ENCODE peak calls at places on chromosomes 5 and 9, in eight cellular contexts. E is coronary artery; B is dorsolateral prefrontal cortex; Q is amniotic stem cell; D is HL-60; A is stimulated activated CD4-positive, alpha-beta T cell treated with anti-CD3 and anti-CD28 coated beads, Interleukin-4, amount 100 ng/mL, for 48 hours; F is tibial artery; K is endothelial cell of umbilical vein. M is an unnamed sample.

GRCh38 chr5:72599519-72600400 is 92.5 kb upstream of the ZNF366 start:
- DNase-seq in E (no peak), Q (no peak), D (no peak), A (no peak), B (no peak), F (no peak), K (peak), M (no peak)

GRCh38 chr5:137344723-137345322 is 154.3 kb downstream of the SPOCK1 start:
- DNase-seq in D (no peak), E (no peak), A (peak), F (peak), Q (peak), B (peak), K (peak), M (peak)

GRCh38 chr9:138096192-138096845 is 218.7 kb downstream of the CACNA1B start:
- DNase-seq in E (peak), A (no peak), D (no peak), B (peak), K (no peak), Q (no peak), F (peak), M (no peak)

GRCh38 chr9:136532799-136533774 is 12.8 kb downstream of the NOTCH1 start:
- DNase-seq in D (no peak), A (peak), B (no peak), K (no peak), Q (no peak), E (no peak), F (no peak), M (peak)

GRCh38 chr5:128271859-128272446 is 188.4 kb downstream of the SLC12A2 start:
- DNase-seq in A (no peak), D (no peak), B (no peak), F (no peak), Q (peak), E (no peak), K (peak), M (peak)

GRCh38 chr5:176891331-176891958 is 7.7 kb downstream of the HK3 start:
- DNase-seq in B (no peak), Q (no peak), D (no peak), E (peak), K (no peak), F (no peak), A (no peak), M (no peak)

GRCh38 chr9:99488109-99489042 is 266.3 kb downstream of the SEC61B start:
- DNase-seq in K (no peak), F (no peak), B (no peak), Q (no peak), D (no peak), E (no peak), A (no peak), M (no peak)

GRCh38 chr9:61665829-61666228 is 476.0 kb downstream of the SPATA31A7 start:
- DNase-seq in A (no peak), K (no peak), F (no peak), Q (no peak), E (peak), B (no peak), D (no peak), M (no peak)

GRCh38 chr9:128499920-128500319 is 4.6 kb upstream of the GLE1 start:
- DNase-seq in A (no peak), Q (no peak), D (no peak), F (peak), E (no peak), K (no peak), B (no peak), M (no peak)

GRCh38 chr9:89483592-89484474 is 14.1 kb downstream of the SEMA4D start:
- DNase-seq in B (no peak), Q (no peak), E (no peak), A (peak), D (no peak), F (no peak), K (no peak), M (no peak)

GRCh38 chr5:175747539-175748060 is 89.7 kb downstream of the HRH2 start:
- DNase-seq in A (no peak), B (no peak), K (no peak), F (no peak), Q (no peak), E (peak), D (no peak), M (no peak)

GRCh38 chr5:119220576-119221197 is 135.1 kb upstream of the TNFAIP8 start:
- DNase-seq in F (no peak), E (no peak), A (no peak), B (no peak), K (no peak), D (no peak), Q (no peak), M (no peak)

GRCh38 chr5:73757421-73757820 is 131.4 kb downstream of the ARHGEF28 start:
- DNase-seq in F (no peak), E (no peak), A (no peak), B (no peak), D (no peak), K (no peak), Q (no peak), M (no peak)

GRCh38 chr9:109150925-109151547 is 16.0 kb downstream of the FRRS1L start:
- DNase-seq in D (no peak), K (no peak), B (no peak), A (no peak), F (no peak), E (no peak), Q (no peak), M (no peak)

GRCh38 chr5:178338750-178339144 is 106.1 kb upstream of the PHYKPL start:
- DNase-seq in A (no peak), K (no peak), E (no peak), D (no peak), B (no peak), Q (no peak), F (no peak), M (no peak)

GRCh38 chr5:171965740-171966139 is 40.7 kb downstream of the FBXW11 start:
- DNase-seq in A (no peak), F (no peak), K (peak), B (no peak), D (peak), E (no peak), Q (no peak), M (peak)

GRCh38 chr5:170296935-170297588 is 515 bp downstream of the LCP2 start:
- DNase-seq in D (peak), A (no peak), K (no peak), E (peak), F (no peak), Q (no peak), B (no peak), M (no peak)

GRCh38 chr9:93001036-93001435 is 53.7 kb downstream of the FGD3 start:
- DNase-seq in E (no peak), Q (no peak), B (no peak), F (no peak), K (no peak), A (no peak), D (no peak), M (no peak)

M was measured in lung microvascular endothelial cell.